ENCODE peak calls at places on chromosomes 7 and 10, in nine cellular contexts. E is fibroblast of the conjunctiva; C is stimulated activated CD4-positive, alpha-beta T cell treated with anti-CD3 and anti-CD28 coated beads, TNF-alpha, amount 100 ng/mL, for 4 hours; G is COLO829; X is activated CD4-positive, alpha-beta T cell treated with anti-CD3 and anti-CD28 coated beads, Interleukin-2, amount 50 U/mL, for 4 hours; Q is Peyer's patch; S is astrocyte of the spinal cord; O is C1 segment of cervical spinal cord; A is GM04503. D is an unnamed sample.

GRCh38 chr10:4246881-4247358 is 461.9 kb upstream of the KLF6 start:
- DNase-seq in E (peak), C (no peak), G (no peak), X (no peak), Q (no peak), S (peak), O (no peak), A (peak), D (no peak)

GRCh38 chr7:132755538-132756481 is 179.5 kb upstream of the PLXNA4 start:
- DNase-seq in E (no peak), C (no peak), G (no peak), X (no peak), Q (no peak), S (peak), O (peak), A (no peak), D (no peak)

GRCh38 chr10:124532106-124532641 is 70.6 kb downstream of the LHPP start:
- DNase-seq in E (no peak), C (no peak), G (no peak), X (no peak), Q (no peak), S (no peak), O (no peak), A (no peak), D (peak)

GRCh38 chr10:80964955-80965614 is 427.4 kb downstream of the SH2D4B start:
- DNase-seq in E (no peak), C (no peak), G (no peak), X (no peak), Q (no peak), S (no peak), O (no peak), A (no peak), D (no peak)

GRCh38 chr10:104038537-104038936 is 47.1 kb downstream of the COL17A1 start:
- DNase-seq in E (no peak), C (no peak), G (no peak), X (no peak), Q (no peak), S (no peak), O (no peak), A (no peak), D (no peak)

GRCh38 chr10:79431891-79432831 is 13.3 kb downstream of the ZCCHC24 start:
- DNase-seq in E (no peak), C (no peak), G (no peak), X (no peak), Q (no peak), S (no peak), O (no peak), A (no peak), D (no peak)

GRCh38 chr10:11407939-11408338 is 203.5 kb downstream of the USP6NL start:
- DNase-seq in E (no peak), C (no peak), G (no peak), X (no peak), Q (peak), S (no peak), O (no peak), A (no peak), D (no peak)

GRCh38 chr10:91410638-91411367 is 659 bp downstream of the HECTD2 start:
- DNase-seq in E (no peak), C (peak), G (no peak), X (peak), Q (no peak), S (peak), O (peak), A (no peak), D (no peak)

GRCh38 chr10:129676014-129676413 is 209.0 kb downstream of the MGMT start:
- DNase-seq in E (no peak), C (no peak), G (no peak), X (no peak), Q (no peak), S (no peak), O (no peak), A (no peak), D (no peak)

GRCh38 chr10:101560293-101561067 is 27.6 kb downstream of the POLL start:
- DNase-seq in E (no peak), C (no peak), G (no peak), X (no peak), Q (no peak), S (no peak), O (no peak), A (no peak), D (no peak)

GRCh38 chr10:118621304-118621942 is 26.0 kb upstream of the PRLHR start:
- DNase-seq in E (no peak), C (no peak), G (peak), X (peak), Q (no peak), S (no peak), O (no peak), A (no peak), D (no peak)

GRCh38 chr10:130834170-130834569 is 477.4 kb downstream of the TCERG1L start:
- DNase-seq in E (no peak), C (no peak), G (no peak), X (no peak), Q (no peak), S (no peak), O (no peak), A (no peak), D (peak)

GRCh38 chr10:16995867-16996529 is 133.6 kb downstream of the CUBN start:
- DNase-seq in E (peak), C (no peak), G (peak), X (no peak), Q (no peak), S (peak), O (no peak), A (no peak), D (peak)

GRCh38 chr10:7561216-7561893 is 105.4 kb downstream of the ITIH5 start:
- DNase-seq in E (no peak), C (no peak), G (no peak), X (no peak), Q (no peak), S (peak), O (peak), A (no peak), D (peak)

GRCh38 chr10:91613411-91614253 is 19.2 kb downstream of the PPP1R3C start:
- DNase-seq in E (peak), C (no peak), G (peak), X (no peak), Q (no peak), S (peak), O (no peak), A (peak), D (no peak)

GRCh38 chr10:7826971-7827370 is 8.7 kb downstream of the TAF3 start:
- DNase-seq in E (no peak), C (no peak), G (no peak), X (no peak), Q (no peak), S (peak), O (no peak), A (no peak), D (peak)

GRCh38 chr7:17444673-17445072 is 146.2 kb downstream of the AHR start:
- DNase-seq in E (no peak), C (no peak), G (peak), X (no peak), Q (no peak), S (peak), O (no peak), A (no peak), D (no peak)

GRCh38 chr10:133565441-133566294 is at the start of gene SYCE1:
- DNase-seq in E (no peak), C (no peak), G (no peak), X (no peak), Q (no peak), S (no peak), O (peak), A (no peak), D (no peak)

GRCh38 chr7:123237-123636 is 69.1 kb upstream of the FAM20C start:
- DNase-seq in E (no peak), C (no peak), G (no peak), X (no peak), Q (peak), S (no peak), O (no peak), A (no peak), D (peak)

GRCh38 chr7:83655951-83656556 is 7.1 kb upstream of the SEMA3E start:
- DNase-seq in E (peak), C (no peak), G (peak), X (no peak), Q (no peak), S (peak), O (no peak), A (no peak), D (peak)

GRCh38 chr10:9339702-9340101 is 1285.2 kb downstream of the GATA3 start:
- DNase-seq in E (no peak), C (no peak), G (no peak), X (no peak), Q (no peak), S (no peak), O (no peak), A (no peak), D (no peak)

GRCh38 chr10:119441151-119441821 is 101.2 kb downstream of the RGS10 start:
- DNase-seq in E (peak), C (no peak), G (no peak), X (no peak), Q (no peak), S (peak), O (no peak), A (peak), D (no peak)

GRCh38 chr7:143205560-143206293 is 16.1 kb upstream of the TAS2R40 start:
- DNase-seq in E (no peak), C (no peak), G (no peak), X (no peak), Q (peak), S (no peak), O (no peak), A (no peak), D (no peak)

GRCh38 chr10:100743626-100744135 is 1.7 kb upstream of the PAX2 start:
- DNase-seq in E (peak), C (peak), G (peak), X (peak), Q (no peak), S (no peak), O (no peak), A (no peak), D (peak)

GRCh38 chr7:4958477-4959301 is at the start of gene MMD2:
- DNase-seq in E (no peak), C (no peak), G (no peak), X (no peak), Q (no peak), S (no peak), O (no peak), A (no peak), D (peak)

GRCh38 chr7:28469562-28469961 is 57.2 kb downstream of the CREB5 start:
- DNase-seq in E (no peak), C (no peak), G (no peak), X (no peak), Q (no peak), S (no peak), O (no peak), A (no peak), D (no peak)

GRCh38 chr7:2175091-2175490 is 57.7 kb downstream of the MAD1L1 start:
- DNase-seq in E (no peak), C (no peak), G (no peak), X (no peak), Q (no peak), S (no peak), O (no peak), A (no peak), D (no peak)

GRCh38 chr7:111718886-111719285 is 156.6 kb upstream of the IMMP2L start:
- DNase-seq in E (no peak), C (no peak), G (no peak), X (no peak), Q (no peak), S (no peak), O (no peak), A (no peak), D (no peak)

GRCh38 chr7:148975896-148976295 is 52.4 kb downstream of the PDIA4 start:
- DNase-seq in E (no peak), C (no peak), G (no peak), X (no peak), Q (no peak), S (no peak), O (no peak), A (no peak), D (peak)

GRCh38 chr10:125419146-125419545 is 258.8 kb upstream of the CTBP2 start:
- DNase-seq in E (no peak), C (no peak), G (no peak), X (no peak), Q (no peak), S (no peak), O (no peak), A (no peak), D (no peak)

GRCh38 chr7:107972075-107972482 is 30.9 kb downstream of the LAMB1 start:
- DNase-seq in E (peak), C (no peak), G (no peak), X (no peak), Q (no peak), S (peak), O (no peak), A (peak), D (no peak)

GRCh38 chr10:95169522-95169921 is 24.5 kb upstream of the ACSM6 start:
- DNase-seq in E (no peak), C (no peak), G (no peak), X (no peak), Q (no peak), S (no peak), O (no peak), A (no peak), D (no peak)

GRCh38 chr10:131942455-131942854 is 39.3 kb downstream of the BNIP3 start:
- DNase-seq in E (no peak), C (no peak), G (no peak), X (no peak), Q (no peak), S (no peak), O (no peak), A (no peak), D (no peak)

GRCh38 chr10:3482200-3482993 is 302.6 kb downstream of the KLF6 start:
- DNase-seq in E (peak), C (no peak), G (peak), X (no peak), Q (no peak), S (peak), O (peak), A (peak), D (peak)